ENCODE peak calls at places on chromosomes 16 and 17, in four cellular contexts. A, N, J and U are unnamed samples.

GRCh38 chr16:56724191-56724590 is 5.7 kb upstream of the NUP93 start:
- DNase-seq in N (no peak), J (no peak), A (no peak), U (no peak)

GRCh38 chr16:11066231-11066870 is 122.0 kb downstream of the CLEC16A start:
- DNase-seq in J (no peak), A (no peak), N (no peak), U (no peak)

GRCh38 chr16:81931927-81932326 is 79.3 kb downstream of the SDR42E1 start:
- DNase-seq in J (no peak), A (no peak), N (no peak), U (no peak)

GRCh38 chr17:45171338-45172231 is 9.9 kb downstream of the HEXIM2 start:
- DNase-seq in N (no peak), A (no peak), J (peak), U (peak)

GRCh38 chr16:64121473-64121872 is 1000.4 kb downstream of the CDH11 start:
- DNase-seq in N (no peak), A (peak), J (no peak), U (no peak)

GRCh38 chr17:16459850-16460550 is 32.0 kb downstream of the LRRC75A start:
- DNase-seq in N (no peak), A (no peak), J (no peak), U (no peak)

GRCh38 chr17:78806451-78806850 is 24.4 kb upstream of the CYTH1 start:
- DNase-seq in N (no peak), A (no peak), J (no peak), U (no peak)

GRCh38 chr17:38749222-38750043 is 1.3 kb upstream of the PCGF2 start:
- DNase-seq in J (peak), A (peak), N (peak), U (peak)

GRCh38 chr16:54265558-54266213 is 20.9 kb downstream of the IRX3 start:
- DNase-seq in A (no peak), N (no peak), J (no peak), U (no peak)

GRCh38 chr16:28830531-28830930 is 7.7 kb downstream of the ATXN2L start:
- DNase-seq in A (no peak), N (no peak), J (no peak), U (no peak)

GRCh38 chr17:67605259-67605912 is 112.3 kb upstream of the NOL11 start:
- DNase-seq in N (peak), J (peak), A (no peak), U (no peak)

GRCh38 chr17:67601897-67602296 is 115.8 kb upstream of the NOL11 start:
- DNase-seq in N (no peak), A (no peak), J (no peak), U (no peak)

GRCh38 chr17:67602439-67602838 is 115.3 kb upstream of the NOL11 start:
- DNase-seq in N (no peak), J (no peak), A (no peak), U (no peak)

GRCh38 chr17:67600408-67600807 is 117.3 kb upstream of the NOL11 start:
- DNase-seq in N (no peak), J (no peak), A (no peak), U (no peak)

GRCh38 chr17:67602974-67603373 is 114.8 kb upstream of the NOL11 start:
- DNase-seq in J (no peak), A (peak), N (no peak), U (no peak)
- TF ChIP-seq CTCF in J (no peak), A (peak), N (no peak), U (no peak)

DNA sequence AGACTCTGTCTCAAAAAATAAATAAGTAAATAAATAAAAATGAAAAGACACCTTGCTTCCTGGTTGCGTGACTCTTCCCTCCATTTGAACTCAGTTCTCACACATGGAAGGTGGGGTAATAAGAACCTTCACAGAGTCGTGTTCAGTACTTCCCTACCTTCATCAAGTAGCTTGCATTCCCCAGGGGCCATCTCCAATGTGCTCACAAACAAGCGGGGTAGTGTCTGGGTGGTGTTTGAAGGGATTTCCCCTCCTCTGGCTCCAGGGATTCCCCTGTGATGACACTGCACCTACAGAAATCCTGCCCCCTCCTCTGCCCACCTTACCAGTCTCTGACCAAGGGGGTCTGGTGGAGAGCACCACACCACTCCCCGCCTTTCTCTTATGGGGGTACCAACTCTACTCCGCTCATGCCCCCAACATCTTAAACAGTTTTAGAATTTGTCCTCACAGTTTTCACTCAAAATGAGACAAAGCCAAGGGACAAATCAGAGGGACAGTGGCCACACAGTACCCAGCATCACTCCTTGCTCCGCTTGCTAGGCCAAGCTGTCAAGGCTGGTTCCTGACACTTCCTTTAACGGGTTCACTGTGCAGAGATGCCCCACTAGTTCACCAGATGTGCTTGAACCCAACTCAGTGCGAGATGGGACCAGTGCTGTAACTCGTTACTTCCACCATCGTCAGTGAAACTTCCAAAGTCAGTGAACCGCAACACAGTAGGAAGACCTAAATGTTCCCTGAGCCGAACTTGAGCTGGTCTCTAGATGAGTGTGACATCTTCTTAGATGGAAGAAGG is 69.1 kb downstream of the COPRS start:
- DNase-seq in N (no peak), A (no peak), J (no peak), U (no peak)
- TF ChIP-seq POLR2A in N (no peak), A (no peak), J (no peak), U (no peak)

GRCh38 chr17:29162909-29163341 is 17.3 kb downstream of the MYO18A start:
- DNase-seq in J (no peak), A (no peak), N (no peak), U (no peak)
- H3K27ac ChIP-seq in J (no peak), A (no peak), N (no peak), U (no peak)

GRCh38 chr16:48681520-48681919 is 71.5 kb upstream of the N4BP1 start:
- DNase-seq in N (no peak), A (no peak), J (no peak), U (no peak)
- TF ChIP-seq CTCF in N (no peak), A (no peak), J (no peak), U (no peak)

GRCh38 chr16:728890-729744 is 2.2 kb downstream of the HAGHL start:
- DNase-seq in N (peak), A (no peak), J (no peak), U (no peak)

GRCh38 chr16:732332-732731 is 5.4 kb downstream of the HAGHL start:
- DNase-seq in A (no peak), N (peak), J (no peak), U (no peak)

GRCh38 chr16:728131-728889 is 1.4 kb downstream of the HAGHL start:
- DNase-seq in A (peak), N (peak), J (no peak), U (no peak)

GRCh38 chr16:730666-731509 is 4.0 kb downstream of the HAGHL start:
- DNase-seq in N (peak), J (no peak), A (no peak), U (no peak)

DNA sequence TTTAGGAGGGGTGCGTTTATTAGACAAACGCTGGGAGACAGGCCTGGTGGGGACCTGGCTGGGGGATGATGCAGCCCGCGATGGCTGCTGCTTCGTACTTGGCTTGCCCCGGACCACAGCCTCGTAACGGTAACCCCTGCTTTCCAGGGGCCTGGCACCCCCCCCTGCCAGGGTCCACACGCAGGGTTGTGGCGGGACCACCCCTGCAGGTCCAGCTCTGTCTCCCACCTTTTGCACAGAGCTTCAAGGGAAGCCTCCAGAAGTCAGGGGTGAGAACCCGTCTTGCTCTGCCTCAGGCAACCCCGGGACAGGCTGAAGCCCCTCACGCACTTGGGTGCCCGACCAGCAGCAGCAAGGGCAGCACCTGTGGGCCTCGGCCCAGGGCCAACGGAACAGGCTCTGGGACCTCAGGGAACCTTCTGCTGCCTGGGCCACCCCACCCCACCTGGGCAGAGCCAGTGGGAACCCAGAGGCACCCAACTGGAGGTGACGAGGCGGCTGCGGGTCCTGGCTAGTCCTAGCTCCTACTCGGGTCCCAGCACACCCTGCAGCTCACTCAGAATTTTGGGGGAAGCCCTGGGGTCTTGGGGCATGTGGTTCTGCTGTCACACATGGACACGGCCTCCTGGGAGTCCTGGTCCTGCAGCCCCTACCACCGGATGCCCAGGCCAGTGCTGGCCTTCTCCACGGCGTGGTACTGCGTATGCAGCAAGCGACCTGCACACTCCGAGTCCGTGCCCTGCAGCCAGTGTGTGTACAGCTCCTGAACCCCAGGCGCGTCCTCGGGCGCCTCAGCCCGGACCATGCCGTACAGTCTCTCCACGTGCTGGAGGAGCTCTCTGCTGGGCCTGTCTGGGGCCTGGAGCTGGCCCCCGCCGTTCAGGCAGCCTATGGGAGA is 3.1 kb downstream of the HAGHL start:
- DNase-seq in A (no peak), N (peak), J (no peak), U (no peak)
- TF ChIP-seq POLR2A in A (no peak), N (no peak), J (no peak), U (no peak)

GRCh38 chr16:74456290-74456625 is 35.0 kb upstream of the CLEC18B start:
- DNase-seq in N (peak), J (no peak), A (no peak), U (no peak)
- H3K27ac ChIP-seq in N (no peak), J (no peak), A (no peak), U (no peak)

GRCh38 chr17:7636192-7636591 is 6.3 kb downstream of the SHBG start:
- DNase-seq in A (no peak), J (no peak), N (no peak), U (no peak)

GRCh38 chr17:7631398-7632380 is 1.8 kb downstream of the SHBG start:
- DNase-seq in N (no peak), J (no peak), A (no peak), U (no peak)

GRCh38 chr17:7633093-7633492 is 3.2 kb downstream of the SHBG start:
- DNase-seq in N (no peak), A (no peak), J (no peak), U (no peak)

GRCh38 chr17:7632492-7632894 is 2.6 kb downstream of the SHBG start:
- DNase-seq in N (no peak), A (peak), J (no peak), U (no peak)

GRCh38 chr17:7634384-7634783 is 4.4 kb downstream of the SHBG start:
- DNase-seq in A (peak), J (peak), N (no peak), U (no peak)
- TF ChIP-seq CTCF in A (peak), J (peak), N (no peak), U (no peak)